ENCODE peak calls at places on chromosomes 5 and 9, in ten cellular contexts. S is activated CD4-positive, alpha-beta memory T cell treated with anti-CD3 and anti-CD28 coated beads, Interleukin-2, amount 10 ng/mL, durations not matched to agents 7 days and 5 days; G is ACHN; Y is activated CD4-positive, CD25-positive, alpha-beta regulatory T cell treated with anti-CD3 and anti-CD28 coated beads, Interleukin-2, amount 50 U/mL, for 72 hours; Z is left ventricle myocardium superior; O is activated naive CD8-positive, alpha-beta T cell treated with anti-CD3 and anti-CD28 coated beads, Interleukin-2, amount 50 U/mL, for 24 hours; N is fibroblast of gingiva; H is NCI-H1105; U is stimulated activated effector memory CD8-positive, alpha-beta T cell treated with anti-CD3 and anti-CD28 coated beads, Interleukin-12 subunit alpha, Interleukin-12 subunit beta, amount 100 ng/mL, for 72 hours; P is progenitor cell of endocrine pancreas. E is an unnamed sample.

GRCh38 chr5:143244000-143244736 is 159.3 kb downstream of the NR3C1 start:
- DNase-seq in S (no peak), G (peak; percentile 97), Y (no peak), Z (peak; percentile 47), O (no peak), N (peak; percentile 96), H (no peak), U (no peak), P (no peak), E (peak; percentile 78)

GRCh38 chr5:142156839-142157463 is 48.4 kb downstream of the NDFIP1 start:
- DNase-seq in S (no peak), G (no peak), Y (no peak), Z (no peak), O (no peak), N (peak; percentile 30), H (no peak), U (no peak), P (no peak), E (no peak)

GRCh38 chr9:15104826-15105420 is 194.7 kb upstream of the FREM1 start:
- DNase-seq in S (peak; percentile 29), G (peak; percentile 30), Y (no peak), Z (no peak), O (peak; percentile 26), N (peak; percentile 9), H (peak; percentile 28), U (peak; percentile 55), P (no peak), E (no peak)

GRCh38 chr5:21391506-21391905 is 1403.5 kb upstream of the CDH18 start:
- DNase-seq in S (no peak), G (no peak), Y (no peak), Z (no peak), O (no peak), N (peak; percentile 51), H (no peak), U (no peak), P (no peak), E (no peak)

GRCh38 chr9:109122726-109123621 is 3.2 kb upstream of the TMEM245 start:
- DNase-seq in S (no peak), G (no peak), Y (no peak), Z (no peak), O (no peak), N (no peak), H (no peak), U (no peak), P (no peak), E (no peak)

GRCh38 chr5:68953151-68953884 is 140.5 kb upstream of the SLC30A5 start:
- DNase-seq in S (no peak), G (no peak), Y (no peak), Z (no peak), O (no peak), N (peak; percentile 21), H (no peak), U (no peak), P (no peak), E (no peak)

GRCh38 chr9:129094387-129095169 is 13.7 kb downstream of the DOLPP1 start:
- DNase-seq in S (no peak), G (no peak), Y (no peak), Z (peak; percentile 64), O (no peak), N (no peak), H (no peak), U (no peak), P (no peak), E (no peak)

GRCh38 chr5:80644900-80645299 is 9.6 kb upstream of the MSH3 start:
- DNase-seq in S (no peak), G (no peak), Y (no peak), Z (no peak), O (no peak), N (no peak), H (no peak), U (no peak), P (no peak), E (no peak)

GRCh38 chr5:115398726-115399125 is 102.3 kb upstream of the CCDC112 start:
- DNase-seq in S (no peak), G (no peak), Y (no peak), Z (no peak), O (no peak), N (peak; percentile 94), H (no peak), U (no peak), P (no peak), E (no peak)

GRCh38 chr9:99166149-99166548 is 55.6 kb downstream of the ALG2 start:
- DNase-seq in S (no peak), G (no peak), Y (no peak), Z (no peak), O (no peak), N (no peak), H (no peak), U (no peak), P (no peak), E (no peak)

GRCh38 chr5:139468421-139468931 is 2.3 kb upstream of the SMIM33 start:
- DNase-seq in S (peak; percentile 45), G (no peak), Y (no peak), Z (no peak), O (peak; percentile 36), N (peak; percentile 19), H (no peak), U (no peak), P (no peak), E (no peak)

GRCh38 chr5:66742083-66742895 is 146.1 kb downstream of the MAST4 start:
- DNase-seq in S (no peak), G (peak; percentile 36), Y (no peak), Z (peak; percentile 72), O (no peak), N (no peak), H (no peak), U (no peak), P (no peak), E (no peak)

GRCh38 chr9:23556459-23556858 is 269.6 kb downstream of the ELAVL2 start:
- DNase-seq in S (no peak), G (no peak), Y (no peak), Z (no peak), O (no peak), N (no peak), H (no peak), U (no peak), P (no peak), E (no peak)

GRCh38 chr5:157545911-157546310 is 29.7 kb downstream of the ADAM19 start:
- DNase-seq in S (peak; percentile 31), G (no peak), Y (no peak), Z (no peak), O (no peak), N (no peak), H (no peak), U (no peak), P (no peak), E (no peak)

GRCh38 chr5:173201636-173202265 is 33.3 kb downstream of the NKX2-5 start:
- DNase-seq in S (no peak), G (peak; percentile 55), Y (no peak), Z (no peak), O (no peak), N (peak; percentile 56), H (no peak), U (no peak), P (no peak), E (peak; percentile 66)

GRCh38 chr5:177498013-177498847 is 826 bp upstream of the PDLIM7 start:
- DNase-seq in S (peak; percentile 53), G (no peak), Y (peak; percentile 55), Z (peak; percentile 71), O (peak; percentile 53), N (no peak), H (no peak), U (no peak), P (no peak), E (no peak)

GRCh38 chr5:92704590-92704989 is 876.4 kb downstream of the NR2F1-AS1 start:
- DNase-seq in S (no peak), G (no peak), Y (no peak), Z (no peak), O (no peak), N (no peak), H (no peak), U (no peak), P (no peak), E (no peak)

GRCh38 chr9:115118471-115119156 is 657 bp upstream of the TNC start:
- DNase-seq in S (no peak), G (peak; percentile 85), Y (no peak), Z (no peak), O (no peak), N (peak; percentile 84), H (peak; percentile 60), U (no peak), P (no peak), E (peak; percentile 81)

GRCh38 chr9:91285729-91286353 is 75.9 kb downstream of the AUH start:
- DNase-seq in S (no peak), G (no peak), Y (no peak), Z (no peak), O (no peak), N (no peak), H (no peak), U (no peak), P (no peak), E (no peak)

GRCh38 chr9:74960548-74960947 is 7.8 kb upstream of the C9orf40 start:
- DNase-seq in S (no peak), G (no peak), Y (no peak), Z (no peak), O (no peak), N (peak; percentile 79), H (no peak), U (no peak), P (no peak), E (no peak)

GRCh38 chr5:149386166-149386565 is 7.1 kb upstream of the IL17B start:
- DNase-seq in S (no peak), G (no peak), Y (no peak), Z (no peak), O (no peak), N (no peak), H (no peak), U (no peak), P (no peak), E (no peak)

GRCh38 chr5:42583322-42583721 is 160.1 kb downstream of the GHR start:
- DNase-seq in S (peak; percentile 35), G (peak; percentile 44), Y (no peak), Z (peak; percentile 41), O (peak; percentile 34), N (peak; percentile 50), H (peak; percentile 23), U (no peak), P (no peak), E (no peak)

GRCh38 chr9:71928376-71928775 is 16.9 kb downstream of the C9orf85 start:
- DNase-seq in S (no peak), G (no peak), Y (no peak), Z (no peak), O (no peak), N (no peak), H (no peak), U (no peak), P (no peak), E (no peak)

GRCh38 chr5:37226377-37226776 is 22.8 kb downstream of the CPLANE1 start:
- DNase-seq in S (no peak), G (no peak), Y (no peak), Z (no peak), O (no peak), N (no peak), H (no peak), U (no peak), P (no peak), E (no peak)

GRCh38 chr9:18694959-18695668 is 221.2 kb downstream of the ADAMTSL1 start:
- DNase-seq in S (no peak), G (no peak), Y (no peak), Z (no peak), O (no peak), N (no peak), H (no peak), U (no peak), P (no peak), E (no peak)

GRCh38 chr5:110844251-110844650 is 105.4 kb downstream of the SLC25A46 start:
- DNase-seq in S (no peak), G (no peak), Y (no peak), Z (no peak), O (no peak), N (no peak), H (no peak), U (no peak), P (no peak), E (no peak)

GRCh38 chr9:34382054-34382453 is 5.4 kb upstream of the MYORG start:
- DNase-seq in S (no peak), G (no peak), Y (no peak), Z (no peak), O (no peak), N (no peak), H (no peak), U (peak; percentile 47), P (no peak), E (no peak)

GRCh38 chr9:93261281-93261680 is 77.3 kb downstream of the WNK2 start:
- DNase-seq in S (peak; percentile 12), G (no peak), Y (peak; percentile 16), Z (no peak), O (no peak), N (no peak), H (no peak), U (peak; percentile 45), P (no peak), E (no peak)

E was measured in T1000.